ENCODE peak calls at places on chromosome 17, in ten cellular contexts. R is sigmoid colon, N is ovary, M is bronchial epithelial cell, W is adrenal gland, F is colonic mucosa, X is fibroblast of lung, O is MM.1S, P is body of pancreas, S is tibial nerve. Y is an unnamed sample. For H3K36me3, the result is how much of the 10 kb centered on the place peaks cover.

GRCh38 chr17:73205326-73205980 is 12.6 kb downstream of the COG1 start:
- DNase-seq in O (no peak), F (no peak), P (no peak), M (no peak), R (no peak), N (no peak), X (no peak), W (no peak), S (no peak), Y (no peak)

GRCh38 chr17:32142857-32143524 is 689 bp downstream of the RHOT1 start:
- DNase-seq in R (peak), S (peak), O (peak), M (peak), P (peak), W (peak), N (peak), F (peak), X (peak), Y (peak)

GRCh38 chr17:38733315-38734234 is 3.4 kb downstream of the CISD3 start:
- DNase-seq in R (no peak), M (no peak), N (no peak), F (no peak), X (no peak), W (no peak), P (peak), S (no peak), O (no peak), Y (no peak)

GRCh38 chr17:63405741-63406261 is 40.3 kb downstream of the CYB561 start:
- DNase-seq in W (no peak), N (no peak), R (no peak), P (no peak), F (no peak), O (peak), X (peak), M (peak), S (peak), Y (no peak)

GRCh38 chr17:16661217-16661616 is 7.6 kb upstream of the ZNF624 start:
- DNase-seq in X (peak), O (no peak), N (no peak), W (no peak), F (no peak), S (no peak), P (no peak), R (no peak), M (no peak), Y (no peak)

GRCh38 chr17:16887523-16888095 is 84.3 kb downstream of the TNFRSF13B start:
- DNase-seq in W (no peak), S (no peak), X (no peak), O (no peak), P (no peak), F (no peak), M (no peak), R (no peak), N (no peak), Y (no peak)

GRCh38 chr17:16212793-16213192 is 2.5 kb downstream of the NCOR1 start:
- DNase-seq in R (no peak), N (no peak), P (no peak), W (no peak), S (no peak), M (no peak), F (peak), X (no peak), O (no peak), Y (no peak)

GRCh38 chr17:50532452-50533024 is at the start of gene EPN3:
- DNase-seq in W (no peak), F (peak), X (no peak), P (peak), R (no peak), M (peak), S (no peak), N (no peak), O (no peak), Y (peak)

GRCh38 chr17:4739122-4740024 is at the start of the genes CXCL16 and ZMYND15:
- DNase-seq in S (no peak), R (peak), X (peak), M (peak), O (peak), N (peak), F (peak), W (peak), P (peak), Y (peak)

GRCh38 chr17:58337600-58338453 is 9.2 kb upstream of the TSPOAP1 start:
- DNase-seq in W (peak), X (peak), N (no peak), R (peak), O (peak), S (peak), F (peak), P (peak), M (peak), Y (peak)

GRCh38 chr17:19012171-19013080 is 7.9 kb upstream of the FAM83G start:
- DNase-seq in F (no peak), R (no peak), W (no peak), O (no peak), M (no peak), P (no peak), X (no peak), S (no peak), N (no peak), Y (peak)

GRCh38 chr17:68812876-68813584 is 142.2 kb downstream of the ABCA8 start:
- DNase-seq in R (no peak), W (no peak), X (no peak), S (no peak), N (no peak), P (no peak), M (no peak), F (no peak), O (no peak), Y (no peak)

GRCh38 chr17:76631821-76632565 is 11.6 kb downstream of the ST6GALNAC1 start:
- DNase-seq in X (no peak), F (no peak), P (no peak), R (no peak), N (no peak), M (peak), O (no peak), S (no peak), W (no peak), Y (no peak)

GRCh38 chr17:1648582-1649115 is 1.0 kb downstream of the RILP start:
- DNase-seq in R (peak), X (peak), S (peak), N (peak), F (peak), O (peak), M (peak), W (peak), P (peak), Y (peak)

GRCh38 chr17:78313735-78314648 is 45.9 kb downstream of the SOCS3 start:
- DNase-seq in S (no peak), M (peak), W (peak), X (peak), N (peak), P (peak), F (peak), O (peak), R (peak), Y (peak)

GRCh38 chr17:32445075-32445427 is 741 bp downstream of the PSMD11 start:
- DNase-seq in X (peak), O (no peak), W (no peak), P (peak), S (no peak), N (no peak), F (peak), M (peak), R (peak), Y (no peak)

GRCh38 chr17:44417553-44417952 is 28.1 kb upstream of the ITGA2B start:
- DNase-seq in P (no peak), R (no peak), N (no peak), O (no peak), F (no peak), S (no peak), M (peak), W (no peak), X (peak), Y (no peak)

GRCh38 chr17:2207815-2208515 is 95.6 kb downstream of the SMG6 start:
- DNase-seq in O (no peak), M (peak), F (no peak), P (no peak), X (no peak), W (no peak), N (no peak), S (no peak), R (no peak), Y (no peak)

GRCh38 chr17:35743911-35744328 is 9.1 kb downstream of the GAS2L2 start:
- DNase-seq in F (no peak), M (peak), W (no peak), O (no peak), R (peak), P (peak), N (peak), S (no peak), X (peak), Y (peak)

GRCh38 chr17:4715071-4715749 is 4.8 kb downstream of the ARRB2 start:
- DNase-seq in W (no peak), M (no peak), N (no peak), X (no peak), O (no peak), S (no peak), P (no peak), F (no peak), R (no peak), Y (no peak)

GRCh38 chr17:4900231-4901107 is 1.1 kb downstream of the C17orf107 start:
- DNase-seq in M (no peak), X (no peak), P (no peak), W (no peak), N (peak), S (no peak), R (no peak), O (no peak), F (peak), Y (peak)

GRCh38 chr17:50114849-50115357 is 15.1 kb downstream of the SAMD14 start:
- DNase-seq in O (peak), F (peak), M (peak), R (no peak), X (peak), S (peak), N (no peak), W (peak), P (peak), Y (no peak)

GRCh38 chr17:1834378-1835149 is 4.8 kb downstream of the RPA1 start:
- DNase-seq in M (no peak), R (no peak), S (no peak), N (no peak), P (no peak), X (no peak), W (no peak), O (peak), F (no peak), Y (no peak)

GRCh38 chr17:61361084-61361483 is 38.6 kb upstream of the TBX2 start:
- DNase-seq in N (no peak), O (no peak), M (peak), X (peak), S (no peak), P (no peak), W (no peak), F (no peak), R (no peak), Y (no peak)

GRCh38 chr17:77363821-77364361 is 223.1 kb downstream of the SEC14L1 start:
- DNase-seq in O (no peak), X (peak), S (no peak), R (peak), N (peak), P (peak), F (no peak), W (peak), M (no peak), Y (peak)

GRCh38 chr17:6670571-6670970 is 19.0 kb downstream of the C17orf100 start:
- DNase-seq in F (no peak), X (no peak), R (no peak), O (no peak), M (peak), P (no peak), W (no peak), S (no peak), N (no peak), Y (no peak)

DNA sequence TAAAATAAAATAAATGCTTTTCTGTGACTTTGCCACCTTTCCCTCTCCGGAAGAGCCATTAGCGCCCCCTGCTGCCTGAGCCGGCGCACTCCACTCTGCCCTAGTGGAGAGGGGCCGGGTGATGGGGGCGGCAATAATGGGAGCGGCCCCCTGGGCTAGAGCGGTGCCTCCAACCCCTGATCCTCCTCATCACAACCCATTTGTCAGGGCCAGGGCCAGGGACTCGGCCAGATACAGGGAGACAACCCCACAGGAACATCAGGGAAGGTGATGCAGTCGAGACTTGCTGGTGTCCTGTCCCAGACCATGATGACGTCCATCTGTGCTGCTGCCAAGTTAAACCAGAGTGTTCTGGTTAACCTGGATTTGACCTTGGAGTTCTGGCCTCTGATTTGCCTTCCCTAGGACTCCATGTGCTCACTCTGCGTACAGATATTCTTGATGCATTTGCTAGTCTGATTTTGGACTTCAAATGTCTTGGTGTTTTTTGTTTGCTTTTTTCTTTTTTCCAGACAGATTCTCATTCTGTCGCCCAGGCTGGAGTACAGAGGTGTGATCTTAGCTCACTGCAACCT is 46.1 kb upstream of the BPTF start:
- DNase-seq in P (peak), X (peak), F (peak), S (peak), M (peak), O (peak), R (peak), W (peak), N (peak), Y (no peak)
- TF ChIP-seq CTCF in P (peak), X (peak), F (no peak), S (peak), M (peak), O (peak), R (no peak), W (peak), N (no peak), Y (peak)

DNA sequence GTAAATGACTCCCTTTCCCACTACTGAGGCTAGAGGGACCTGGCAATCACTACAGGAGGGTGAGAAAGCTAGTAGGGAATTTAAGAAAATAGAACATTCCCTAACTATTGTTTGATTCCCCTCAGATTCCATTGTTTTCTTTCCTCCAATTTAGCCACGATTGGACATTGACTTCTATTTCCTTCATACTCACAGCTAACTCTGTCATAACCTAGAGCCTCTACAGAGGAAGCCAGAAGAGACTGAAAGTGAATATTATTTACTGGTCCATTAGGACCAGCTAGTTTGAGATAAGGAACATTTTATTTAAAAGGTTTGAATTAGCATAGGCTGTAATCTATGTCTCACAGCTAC is 14.9 kb downstream of the SNF8 start:
- DNase-seq in N (no peak), O (no peak), F (no peak), W (no peak), X (no peak), S (no peak), M (no peak), R (no peak), P (no peak), Y (no peak)
- H3K36me3 ChIP-seq in N (under half), O (under half), F (under half), W (under half), X (under half), S (under half), M (under half), R (under half), P (under half), Y (half or more)

DNA sequence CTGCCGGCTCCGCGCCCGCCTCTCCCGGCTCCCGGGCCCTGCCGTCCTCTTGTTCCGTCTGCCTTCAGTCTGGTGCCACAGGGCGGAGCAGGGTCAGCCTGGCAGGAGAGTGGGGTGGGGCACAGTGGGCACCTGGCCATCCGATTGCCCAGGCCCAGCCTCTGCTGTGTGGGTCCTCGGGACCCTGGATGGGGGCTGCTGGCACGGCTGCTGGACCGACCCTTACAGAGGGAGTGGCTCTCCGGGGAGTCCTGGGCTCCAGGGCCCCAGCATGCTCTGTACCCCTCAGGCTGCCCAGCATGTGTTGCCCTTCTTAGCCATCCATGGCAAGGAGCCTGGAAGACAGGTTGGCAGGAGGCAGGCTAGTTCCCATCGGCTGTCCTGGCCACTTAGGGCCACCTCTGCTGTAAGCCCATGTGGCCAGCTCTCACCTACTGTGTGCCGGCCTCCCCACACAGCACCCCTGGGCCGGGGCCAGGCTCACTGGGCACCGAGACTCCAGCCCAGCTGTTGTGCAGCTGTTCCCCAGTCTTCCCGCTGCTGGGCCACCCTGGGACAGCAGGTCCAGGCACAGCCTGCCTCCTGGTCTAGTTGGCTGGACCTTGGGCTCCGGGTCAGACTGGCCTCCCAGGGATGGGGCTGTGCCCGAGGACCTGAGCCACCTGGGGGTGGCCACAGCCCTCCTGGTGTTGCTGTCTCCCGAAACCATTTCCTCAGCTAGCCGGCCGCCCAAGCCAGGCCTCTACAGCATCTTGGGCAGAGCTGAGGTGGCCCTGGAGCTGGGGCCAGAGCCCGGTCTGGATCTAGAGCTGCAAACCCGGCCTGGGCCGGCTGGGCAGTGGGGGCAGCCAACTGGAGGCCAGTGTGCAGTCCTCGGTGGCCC is 24.9 kb downstream of the BAHCC1 start:
- DNase-seq in R (peak), P (no peak), N (peak), S (no peak), F (no peak), W (no peak), X (peak), O (no peak), M (no peak), Y (no peak)
- H3K4me3 ChIP-seq in R (peak), P (no peak), N (peak), S (peak), F (peak), W (no peak), X (no peak), O (no peak), M (no peak), Y (peak)

DNA sequence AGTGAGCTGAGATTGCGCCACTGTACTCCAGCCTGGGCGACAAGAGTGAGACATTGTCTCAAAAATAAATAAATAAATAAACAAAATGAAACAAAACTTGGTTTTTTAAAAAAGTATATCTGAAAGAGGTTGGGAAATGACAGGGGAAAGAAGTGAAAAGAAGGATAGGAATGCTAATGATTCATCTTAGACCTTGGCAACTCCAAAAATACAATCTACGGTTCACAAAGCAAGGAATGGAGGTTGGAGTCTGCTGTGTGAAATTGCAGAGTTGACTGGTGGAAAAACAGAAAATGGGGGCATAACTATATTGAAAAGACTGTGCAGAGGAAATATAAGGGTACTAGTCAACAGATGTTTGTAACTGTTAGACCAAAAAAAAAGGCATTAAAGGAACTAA is 40.0 kb upstream of the CD300E start:
- DNase-seq in F (no peak), S (no peak), O (no peak), X (no peak), M (peak), W (no peak), N (no peak), R (no peak), P (no peak), Y (no peak)
- TF ChIP-seq CTCF in F (no peak), S (no peak), O (no peak), X (no peak), M (no peak), W (no peak), N (no peak), R (no peak), P (no peak), Y (no peak)

DNA sequence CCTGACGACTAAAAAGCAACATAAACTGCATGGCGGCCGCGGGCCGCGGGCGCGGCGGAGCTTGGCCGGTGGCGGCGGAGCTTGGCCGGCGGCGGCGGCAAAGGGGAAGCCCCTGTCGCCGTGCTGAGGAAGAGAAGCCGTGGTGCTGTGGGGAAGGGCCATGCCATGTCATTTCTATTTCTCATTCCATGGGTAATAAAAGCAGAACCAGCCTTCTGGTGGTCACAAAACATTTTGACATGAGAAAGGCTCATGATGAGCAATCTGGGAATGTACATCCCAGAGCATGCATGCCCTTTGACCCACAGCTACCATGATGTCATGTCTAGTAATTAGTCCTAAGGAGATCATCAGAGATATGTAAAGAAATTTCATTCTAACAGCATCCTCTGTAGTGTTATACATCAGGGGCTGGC is 23.9 kb upstream of the HEATR6 start:
- DNase-seq in P (no peak), W (no peak), S (no peak), F (peak), R (no peak), O (no peak), M (peak), N (no peak), X (peak), Y (no peak)
- H3K36me3 ChIP-seq in P (under half), W (under half), S (under half), F (under half), R (under half), O (under half), M (under half), N (under half), X (under half), Y (under half)